ENCODE peak calls at places on chromosomes 4 and X, in seven cellular contexts. I is cardiac muscle cell; Q is CD4-positive, alpha-beta memory T cell; H is PC-3; R is CD8-positive, alpha-beta memory T cell; N is CD8-positive, alpha-beta T cell; E is Panc1. V is an unnamed sample.

GRCh38 chr4:80365928-80366327 is 30.4 kb downstream of the CFAP299 start:
- DNase-seq in E (no peak), I (peak), Q (peak), N (peak), R (peak), H (peak), V (no peak)

GRCh38 chrX:13254076-13254785 is 65.6 kb downstream of the ATXN3L start:
- DNase-seq in Q (no peak), R (no peak), H (peak), E (no peak), N (no peak), I (no peak), V (peak)

GRCh38 chrX:103200951-103201529 is 13.9 kb upstream of the BEX4 start:
- DNase-seq in I (no peak), Q (no peak), R (no peak), E (no peak), H (no peak), N (no peak), V (no peak)

GRCh38 chr4:166315721-166316467 is 442.9 kb downstream of the TLL1 start:
- DNase-seq in E (no peak), Q (no peak), H (no peak), R (no peak), I (no peak), N (no peak), V (no peak)

GRCh38 chr4:141066690-141067089 is 66.6 kb downstream of the RNF150 start:
- DNase-seq in Q (no peak), E (no peak), H (peak), I (no peak), R (no peak), N (no peak), V (no peak)

GRCh38 chr4:53962516-53963225 is 101.7 kb downstream of the CHIC2 start:
- DNase-seq in N (no peak), R (no peak), Q (no peak), E (no peak), H (peak), I (peak), V (no peak)

GRCh38 chr4:107380836-107381438 is 339.1 kb downstream of the PAPSS1 start:
- DNase-seq in N (no peak), R (no peak), Q (no peak), E (no peak), H (no peak), I (no peak), V (no peak)

GRCh38 chr4:15833801-15834200 is 55.7 kb downstream of the CD38 start:
- DNase-seq in H (no peak), N (no peak), Q (no peak), I (no peak), R (no peak), E (no peak), V (no peak)

GRCh38 chrX:103488332-103488731 is 31.0 kb downstream of the RAB40A start:
- DNase-seq in R (no peak), E (no peak), H (peak), I (peak), N (no peak), Q (no peak), V (no peak)

GRCh38 chr4:30865676-30866075 is 145.5 kb downstream of the PCDH7 start:
- DNase-seq in H (no peak), N (no peak), I (no peak), Q (no peak), E (no peak), R (no peak), V (no peak)

GRCh38 chr4:17504081-17504480 is 7.8 kb downstream of the QDPR start:
- DNase-seq in E (no peak), H (no peak), R (no peak), I (no peak), Q (no peak), N (no peak), V (no peak)

GRCh38 chr4:173821851-173822250 is 291.8 kb upstream of the HAND2 start:
- DNase-seq in R (no peak), Q (no peak), I (no peak), E (no peak), H (no peak), N (no peak), V (no peak)

GRCh38 chr4:180925800-180926199 is 1317.4 kb upstream of the TENM3 start:
- DNase-seq in I (no peak), E (no peak), R (no peak), Q (no peak), H (peak), N (no peak), V (no peak)
- H3K27ac ChIP-seq in I (no peak), E (no peak), R (no peak), Q (no peak), H (peak), N (no peak), V (no peak)

GRCh38 chr4:13088726-13089658 is 395.1 kb downstream of the RAB28 start:
- DNase-seq in R (no peak), Q (no peak), I (no peak), E (no peak), N (no peak), H (peak), V (no peak)
- H3K27ac ChIP-seq in R (no peak), Q (no peak), I (no peak), E (no peak), N (no peak), H (no peak), V (no peak)

GRCh38 chr4:84879651-84880200 is 86.8 kb downstream of the WDFY3 start:
- DNase-seq in I (no peak), R (no peak), E (no peak), H (peak), N (no peak), Q (no peak), V (no peak)
- H3K27ac ChIP-seq in I (no peak), R (no peak), E (no peak), H (no peak), N (no peak), Q (no peak), V (peak)

GRCh38 chrX:4622768-4623167 is 909.3 kb upstream of the PRKX start:
- DNase-seq in R (no peak), H (no peak), I (no peak), N (no peak), Q (no peak), E (no peak), V (no peak)
- H3K27ac ChIP-seq in R (no peak), H (no peak), I (no peak), N (no peak), Q (no peak), E (no peak), V (no peak)

DNA sequence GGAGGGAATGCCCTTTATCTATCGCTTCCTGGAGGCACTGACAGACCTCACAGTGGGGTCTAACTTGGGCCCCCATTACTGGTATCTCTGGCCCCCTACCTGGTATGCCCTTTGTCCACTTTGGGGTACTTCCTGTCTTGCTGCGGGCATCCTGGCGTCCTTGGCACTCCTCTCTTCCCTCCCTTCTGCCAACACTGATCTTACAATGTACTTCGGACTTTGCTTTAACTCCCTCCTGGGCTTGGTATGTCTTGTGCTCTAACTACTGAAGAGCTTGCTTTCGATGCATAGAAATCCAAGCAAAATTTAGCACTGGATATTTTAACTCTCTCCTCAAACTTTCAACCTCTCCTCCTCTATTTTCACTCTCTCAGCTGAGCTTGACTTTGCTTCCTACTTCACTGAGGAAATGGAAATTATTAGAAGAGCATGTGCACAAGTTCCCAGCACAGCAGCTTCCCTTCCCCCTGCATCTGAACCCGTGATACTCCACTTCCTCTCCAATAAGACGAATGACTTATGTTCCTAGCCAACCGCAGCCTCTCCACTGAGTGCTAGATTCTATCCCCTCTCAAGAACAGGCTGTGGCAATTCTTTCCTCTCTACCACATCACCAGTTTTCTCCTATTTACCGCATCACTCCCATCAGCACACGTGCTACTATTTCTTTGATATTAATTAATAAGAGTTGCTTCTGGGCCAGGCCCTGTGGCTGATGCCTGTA is 52.9 kb downstream of the SUPT20HL2 start:
- DNase-seq in N (no peak), E (no peak), I (no peak), R (no peak), Q (no peak), H (no peak), V (no peak)
- H3K27ac ChIP-seq in N (no peak), E (no peak), I (no peak), R (no peak), Q (no peak), H (no peak), V (no peak)

GRCh38 chr4:88802585-88803285 is 105.1 kb upstream of the NAP1L5 start:
- DNase-seq in N (no peak), Q (no peak), R (no peak), H (no peak), I (no peak), E (no peak), V (no peak)

GRCh38 chr4:88807499-88807898 is 109.9 kb upstream of the NAP1L5 start:
- DNase-seq in E (no peak), H (no peak), I (no peak), N (no peak), Q (no peak), R (no peak), V (no peak)

GRCh38 chr4:88802138-88802537 is 104.5 kb upstream of the NAP1L5 start:
- DNase-seq in I (no peak), R (no peak), E (no peak), Q (no peak), N (no peak), H (no peak), V (no peak)

GRCh38 chr4:88803600-88804096 is 106.0 kb upstream of the NAP1L5 start:
- DNase-seq in Q (no peak), H (peak), I (no peak), R (no peak), N (no peak), E (peak), V (no peak)

GRCh38 chr4:88804234-88804633 is 106.6 kb upstream of the NAP1L5 start:
- DNase-seq in I (no peak), Q (no peak), H (no peak), E (no peak), N (no peak), R (no peak), V (no peak)
- H3K27ac ChIP-seq in I (no peak), Q (no peak), H (peak), E (no peak), N (no peak), R (no peak), V (no peak)

GRCh38 chrX:136064661-136065043 is 79.4 kb downstream of the SLC9A6 start:
- DNase-seq in I (no peak), H (no peak), R (no peak), E (no peak), Q (no peak), N (no peak), V (no peak)
- H3K27ac ChIP-seq in I (no peak), H (peak), R (no peak), E (no peak), Q (no peak), N (no peak), V (no peak)

GRCh38 chr4:1240721-1241465 is 8.0 kb downstream of the CTBP1 start:
- DNase-seq in E (no peak), H (no peak), R (no peak), I (no peak), Q (no peak), N (no peak), V (no peak)

GRCh38 chr4:1243451-1244080 is 5.4 kb downstream of the CTBP1 start:
- DNase-seq in R (no peak), I (no peak), H (no peak), E (no peak), N (no peak), Q (no peak), V (no peak)

GRCh38 chr4:1242506-1243450 is 6.2 kb downstream of the CTBP1 start:
- DNase-seq in I (no peak), Q (no peak), E (no peak), N (no peak), R (no peak), H (no peak), V (no peak)

GRCh38 chr4:1241466-1241935 is 7.4 kb downstream of the CTBP1 start:
- DNase-seq in H (no peak), I (no peak), Q (no peak), E (no peak), R (no peak), N (no peak), V (no peak)

DNA sequence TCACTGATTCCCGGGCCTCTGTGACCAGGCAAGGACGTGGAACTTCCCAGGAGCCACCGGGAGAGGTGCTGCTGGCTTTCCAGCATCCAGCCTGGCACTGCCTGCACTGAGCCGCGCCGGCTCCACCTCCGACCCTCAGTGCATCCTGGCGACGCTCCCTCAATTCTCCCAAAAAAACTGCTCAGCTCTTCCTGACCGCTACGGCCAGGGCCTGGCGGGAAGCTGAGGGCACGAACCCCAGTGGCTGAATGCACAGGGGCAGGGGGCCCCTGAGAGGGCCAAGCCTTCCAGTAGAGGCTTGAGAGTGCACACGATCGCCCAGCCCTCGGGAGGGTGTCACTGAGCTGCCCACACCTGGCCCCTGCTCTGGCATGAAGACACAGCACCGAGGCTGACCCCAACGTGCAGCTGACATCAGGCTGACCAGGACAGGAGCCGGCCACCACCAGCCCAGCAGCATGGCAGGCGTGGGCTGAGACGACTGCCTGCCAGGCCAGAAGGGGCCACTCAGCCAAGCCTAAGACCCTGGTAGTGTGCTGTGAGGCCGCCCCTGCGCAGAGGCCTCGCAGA is 6.9 kb downstream of the CTBP1 start:
- DNase-seq in E (no peak), N (no peak), R (no peak), I (no peak), Q (no peak), H (no peak), V (no peak)
- H3K27ac ChIP-seq in E (no peak), N (no peak), R (no peak), I (no peak), Q (no peak), H (no peak), V (no peak)